ENCODE peak calls at places on chromosomes 7 and 10, in four cellular contexts. A, N, G and U are unnamed samples.

GRCh38 chr10:112811741-112812551 is 138.1 kb upstream of the TCF7L2 start:
- DNase-seq in A (peak; percentile 69), N (peak; percentile 95), G (no peak), U (peak; percentile 89)

GRCh38 chr7:158955146-158955870 is 99.0 kb downstream of the DYNC2I1 start:
- DNase-seq in G (no peak), N (no peak), A (no peak), U (no peak)

GRCh38 chr7:122886357-122887081 is at the start of gene CADPS2:
- DNase-seq in G (peak; percentile 88), A (peak; percentile 92), N (peak; percentile 84), U (peak; percentile 94)

GRCh38 chr10:125080984-125081383 is 79.4 kb downstream of the CTBP2 start:
- DNase-seq in A (no peak), N (no peak), G (peak; percentile 12), U (no peak)

GRCh38 chr7:81233208-81233940 is 314.5 kb upstream of the SEMA3C start:
- DNase-seq in G (no peak), A (no peak), N (peak; percentile 19), U (peak; percentile 37)

GRCh38 chr7:45937301-45937700 is 16.2 kb upstream of the IGFBP3 start:
- DNase-seq in A (no peak), N (no peak), G (no peak), U (no peak)

GRCh38 chr7:42128703-42129102 is 108.3 kb downstream of the GLI3 start:
- DNase-seq in N (no peak), G (no peak), A (no peak), U (peak; percentile 43)

GRCh38 chr10:97383159-97383558 is 18.0 kb downstream of the RRP12 start:
- DNase-seq in N (no peak), A (no peak), G (no peak), U (no peak)

GRCh38 chr7:22654836-22655235 is 72.2 kb upstream of the IL6 start:
- DNase-seq in N (no peak), G (no peak), A (no peak), U (no peak)

GRCh38 chr10:31134303-31134928 is 102.8 kb upstream of the ZNF438 start:
- DNase-seq in A (no peak), N (peak; percentile 39), G (peak; percentile 56), U (peak; percentile 55)

GRCh38 chr7:117565226-117565625 is 85.4 kb downstream of the CFTR start:
- DNase-seq in G (no peak), A (no peak), N (no peak), U (no peak)

GRCh38 chr7:3439333-3440030 is 138.4 kb downstream of the SDK1 start:
- DNase-seq in G (no peak), A (no peak), N (peak; percentile 82), U (peak; percentile 98)

GRCh38 chr10:37535459-37536246 is 321.8 kb downstream of the ZNF248 start:
- DNase-seq in N (no peak), A (no peak), G (no peak), U (no peak)

GRCh38 chr7:47311891-47312290 is 270.0 kb downstream of the TNS3 start:
- DNase-seq in A (no peak), N (no peak), G (no peak), U (no peak)

GRCh38 chr7:95095259-95096122 is 188.1 kb downstream of the PPP1R9A start:
- DNase-seq in G (no peak), N (no peak), A (no peak), U (no peak)

GRCh38 chr10:132135398-132135872 is 51.3 kb upstream of the DPYSL4 start:
- DNase-seq in A (peak; percentile 44), N (no peak), G (peak; percentile 46), U (no peak)

GRCh38 chr10:24448351-24449009 is 239.5 kb downstream of the KIAA1217 start:
- DNase-seq in N (no peak), A (no peak), G (no peak), U (peak; percentile 67)

GRCh38 chr7:121103579-121103978 is 115.1 kb downstream of the CPED1 start:
- DNase-seq in N (no peak), A (no peak), G (no peak), U (no peak)

GRCh38 chr7:17130281-17131059 is 168.0 kb upstream of the AHR start:
- DNase-seq in N (peak; percentile 65), A (no peak), G (no peak), U (peak; percentile 80)

GRCh38 chr7:2952316-2952715 is 91.4 kb downstream of the CARD11 start:
- DNase-seq in N (no peak), A (no peak), G (no peak), U (no peak)

GRCh38 chr7:50349963-50350944 is 45.7 kb downstream of the IKZF1 start:
- DNase-seq in A (no peak), G (no peak), N (no peak), U (no peak)

GRCh38 chr10:127293640-127294039 is 97.2 kb upstream of the INSYN2A start:
- DNase-seq in N (no peak), A (no peak), G (no peak), U (no peak)

GRCh38 chr7:96837583-96837982 is 127.9 kb upstream of the SEM1 start:
- DNase-seq in N (no peak), G (no peak), A (no peak), U (no peak)

GRCh38 chr7:148700693-148701092 is 2.0 kb downstream of the CUL1 start:
- DNase-seq in G (no peak), N (peak; percentile 27), A (no peak), U (peak; percentile 38)

GRCh38 chr10:78292250-78292986 is 258.8 kb downstream of the RPS24 start:
- DNase-seq in A (no peak), N (no peak), G (no peak), U (no peak)

GRCh38 chr10:45023426-45023825 is 22.7 kb downstream of the ZNF22 start:
- DNase-seq in N (no peak), A (no peak), G (no peak), U (peak; percentile 64)

GRCh38 chr7:32241636-32242035 is 171.4 kb upstream of the PDE1C start:
- DNase-seq in A (no peak), G (no peak), N (no peak), U (no peak)
- H3K4me3 ChIP-seq in A (no peak overlapping the region), G (no peak overlapping the region), N (no peak overlapping the region), U (no peak overlapping the region)

DNA sequence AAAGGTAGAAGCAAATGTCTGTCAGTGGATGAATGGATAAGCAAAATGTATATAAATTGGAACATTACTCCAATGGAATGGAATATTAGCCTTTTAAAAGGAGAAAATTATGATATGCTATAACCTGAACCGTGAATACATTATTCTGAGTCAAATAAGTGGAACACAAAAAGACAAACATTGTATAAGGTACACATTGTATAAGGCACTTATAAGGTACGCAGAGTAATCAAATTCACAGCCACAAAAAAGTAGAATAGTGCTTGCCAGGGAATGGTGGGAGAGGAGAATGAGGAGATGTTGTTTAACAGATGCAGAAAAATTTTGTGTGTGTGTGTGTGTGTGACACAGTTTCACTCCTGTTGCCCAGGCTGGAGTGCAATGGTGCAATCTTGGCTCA is 5.4 kb upstream of the KBTBD2 start:
- DNase-seq in G (no peak), N (no peak), A (no peak), U (no peak)
- TF ChIP-seq CTCF in G (no peak), N (no peak), A (no peak), U (no peak)

GRCh38 chr10:101122270-101123084 is 8.6 kb upstream of the TLX1 start:
- DNase-seq in N (no peak), G (peak; percentile 23), A (no peak), U (no peak)

GRCh38 chr10:101118031-101118430 is 13.1 kb upstream of the TLX1 start:
- DNase-seq in G (no peak), N (no peak), A (no peak), U (no peak)

GRCh38 chr10:101120884-101121660 is 10.0 kb upstream of the TLX1 start:
- DNase-seq in N (no peak), G (peak; percentile 41), A (no peak), U (no peak)

GRCh38 chr10:101121661-101122045 is 9.4 kb upstream of the TLX1 start:
- DNase-seq in A (no peak), N (no peak), G (peak; percentile 46), U (no peak)

GRCh38 chr10:101120520-101120883 is 10.6 kb upstream of the TLX1 start:
- DNase-seq in G (peak; percentile 3), N (no peak), A (no peak), U (no peak)
- H3K4me3 ChIP-seq in G (peak overlapping the region; percentile 75), N (no peak overlapping the region), A (peak overlapping the region; percentile 59), U (peak overlapping the region; percentile 53)

DNA sequence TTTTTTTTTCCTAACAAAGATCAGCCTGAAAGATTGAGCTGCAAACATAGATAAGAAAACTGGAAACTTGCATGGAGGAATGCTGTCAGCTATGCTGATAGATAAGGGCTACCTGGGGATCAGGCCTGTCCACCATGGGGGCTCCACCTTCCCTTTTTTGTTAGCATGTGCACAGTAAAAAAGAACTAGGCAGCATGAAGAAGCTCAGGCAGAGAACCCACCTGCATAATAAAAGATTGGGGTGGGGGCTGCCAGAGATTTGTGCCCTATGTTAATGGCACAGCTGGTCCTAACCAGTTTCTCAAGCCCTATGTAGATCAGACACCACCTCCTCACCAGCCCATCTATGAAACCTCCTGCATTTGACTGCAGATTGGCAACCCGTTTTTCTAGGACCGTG is 45.4 kb upstream of the CACNB2 start:
- DNase-seq in N (no peak), G (no peak), A (no peak), U (no peak)
- TF ChIP-seq CTCF in N (no peak), G (no peak), A (no peak), U (no peak)